ENCODE peak calls at places on chromosomes 2 and 18, in seven cellular contexts. F is NCI-H1105, P is GM18507, R is stomach, Y is posterior cingulate gyrus, J is fibroblast of mammary gland, G is tibial nerve. W is an unnamed sample.

GRCh38 chr2:133266075-133266925 is 302.0 kb downstream of the NCKAP5 start:
- DNase-seq in R (peak; percentile 27), G (no peak), J (no peak), F (peak; percentile 35), Y (peak; percentile 83), P (no peak), W (no peak)

GRCh38 chr2:241910604-241911520 is 41.3 kb downstream of the RTP5 start:
- DNase-seq in G (no peak), J (no peak), R (peak; percentile 11), Y (peak; percentile 32), F (no peak), P (no peak), W (no peak)

GRCh38 chr2:230684222-230685164 is 28.1 kb upstream of the CAB39 start:
- DNase-seq in J (peak; percentile 57), G (no peak), F (no peak), Y (no peak), R (peak; percentile 41), P (no peak), W (no peak)

GRCh38 chr2:238582159-238582558 is 155.4 kb downstream of the ASB1 start:
- DNase-seq in G (no peak), P (no peak), R (no peak), Y (no peak), J (peak; percentile 63), F (no peak), W (no peak)

GRCh38 chr2:206083602-206084467 is 2.1 kb downstream of the INO80D start:
- DNase-seq in G (no peak), R (peak; percentile 34), F (no peak), P (no peak), J (no peak), Y (no peak), W (peak; percentile 67)

GRCh38 chr18:60554961-60555360 is 182.4 kb upstream of the MC4R start:
- DNase-seq in J (no peak), G (no peak), Y (no peak), R (no peak), P (no peak), F (peak; percentile 82), W (no peak)

GRCh38 chr2:79860233-79861058 is 347.6 kb downstream of the CTNNA2 start:
- DNase-seq in G (no peak), Y (no peak), F (no peak), P (no peak), J (peak; percentile 39), R (no peak), W (no peak)

GRCh38 chr2:26942543-26943295 is 27.7 kb upstream of the MAPRE3 start:
- DNase-seq in R (peak; percentile 72), Y (peak; percentile 94), G (peak; percentile 68), J (peak; percentile 60), P (peak; percentile 53), F (no peak), W (peak; percentile 67)

GRCh38 chr2:25301453-25302352 is 40.0 kb downstream of the DNMT3A start:
- DNase-seq in J (peak; percentile 86), F (no peak), P (peak; percentile 78), R (no peak), Y (no peak), G (no peak), W (peak; percentile 97)

GRCh38 chr2:226184940-226185575 is 614.6 kb downstream of the IRS1 start:
- DNase-seq in P (no peak), F (no peak), G (no peak), R (no peak), Y (no peak), J (peak; percentile 69), W (no peak)

GRCh38 chr18:76388891-76389423 is 106.1 kb downstream of the ZNF516 start:
- DNase-seq in J (no peak), P (no peak), R (peak; percentile 24), Y (no peak), G (no peak), F (no peak), W (no peak)

GRCh38 chr2:189440947-189441708 is at the start of gene WDR75:
- DNase-seq in R (peak; percentile 91), F (peak; percentile 83), Y (peak; percentile 97), J (peak; percentile 94), P (peak; percentile 67), G (peak; percentile 93), W (peak; percentile 95)

GRCh38 chr18:44624052-44624451 is 56.6 kb upstream of the SETBP1 start:
- DNase-seq in Y (no peak), G (no peak), F (no peak), R (no peak), J (no peak), P (no peak), W (no peak)

GRCh38 chr2:239109041-239109915 is 261.4 kb downstream of the TWIST2 start:
- DNase-seq in P (no peak), F (peak; percentile 76), G (no peak), J (no peak), R (peak; percentile 85), Y (no peak), W (no peak)

GRCh38 chr2:70242552-70242951 is 5.9 kb downstream of the TIA1 start:
- DNase-seq in G (no peak), F (no peak), P (no peak), R (no peak), J (no peak), Y (no peak), W (no peak)

GRCh38 chr2:127872354-127872753 is 13.4 kb downstream of the AMMECR1L start:
- DNase-seq in F (no peak), P (no peak), Y (no peak), J (no peak), R (no peak), G (no peak), W (no peak)

GRCh38 chr2:113203901-113204519 is 30.2 kb downstream of the PSD4 start:
- DNase-seq in J (peak; percentile 75), F (peak; percentile 32), G (peak; percentile 66), Y (peak; percentile 94), P (peak; percentile 54), R (peak; percentile 84), W (peak; percentile 80)

GRCh38 chr2:240931319-240931949 is 25.3 kb downstream of the CROCC2 start:
- DNase-seq in F (no peak), J (no peak), R (peak; percentile 15), P (no peak), G (peak; percentile 3), Y (peak; percentile 73), W (no peak)

GRCh38 chr2:137938204-137938603 is 26.1 kb upstream of the HNMT start:
- DNase-seq in R (no peak), G (peak; percentile 16), P (no peak), F (no peak), J (peak; percentile 64), Y (no peak), W (no peak)

W was measured in GM12865.